ENCODE peak calls at places on chromosomes 5 and 9, in nine cellular contexts. M is upper lobe of right lung; C is CD8-positive, alpha-beta memory T cell; T is stomach; G is pancreas; S is ovary; H is PC-3; X is Panc1; Q is cardiac muscle cell. B is an unnamed sample. For H3K4me1, the result is how much of the 10 kb centered on the place peaks cover.

GRCh38 chr9:134134949-134135342 is 936 bp upstream of the WDR5 start:
- DNase-seq in Q (no peak), M (no peak), X (no peak), T (no peak), S (no peak), H (peak), C (no peak), G (no peak), B (no peak)

GRCh38 chr5:122062205-122062604 is 15.9 kb downstream of the LOX start:
- DNase-seq in M (no peak), H (no peak), X (no peak), C (no peak), Q (no peak), G (no peak), S (no peak), T (no peak), B (no peak)

GRCh38 chr5:53089481-53089976 is 20.0 kb downstream of the MOCS2 start:
- DNase-seq in H (peak), G (no peak), C (no peak), Q (peak), X (no peak), T (no peak), S (no peak), M (no peak), B (no peak)

GRCh38 chr5:25448646-25449045 is 803.9 kb upstream of the CDH10 start:
- DNase-seq in C (no peak), X (no peak), S (no peak), Q (no peak), G (no peak), T (no peak), M (no peak), H (no peak), B (no peak)

GRCh38 chr5:35442916-35443639 is 174.6 kb upstream of the SPEF2 start:
- DNase-seq in X (no peak), Q (no peak), M (no peak), G (no peak), C (no peak), H (no peak), T (no peak), S (no peak), B (no peak)

GRCh38 chr5:127400946-127401670 is 110.5 kb downstream of the MEGF10 start:
- DNase-seq in S (no peak), G (no peak), H (no peak), Q (no peak), T (no peak), M (no peak), C (no peak), X (no peak), B (no peak)

GRCh38 chr5:80957031-80957761 is 3.0 kb upstream of the RASGRF2 start:
- DNase-seq in S (no peak), T (no peak), Q (no peak), H (peak), C (no peak), M (no peak), X (no peak), G (no peak), B (no peak)

GRCh38 chr9:85884236-85884635 is 56.7 kb upstream of the NAA35 start:
- DNase-seq in C (no peak), S (no peak), G (no peak), T (no peak), M (no peak), H (no peak), Q (peak), X (no peak), B (no peak)

GRCh38 chr5:123474238-123474637 is 37.7 kb upstream of the CSNK1G3 start:
- DNase-seq in C (no peak), X (no peak), M (no peak), H (no peak), S (no peak), T (no peak), Q (no peak), G (no peak), B (no peak)

GRCh38 chr9:18256574-18256973 is 217.4 kb upstream of the ADAMTSL1 start:
- DNase-seq in Q (peak), X (no peak), S (no peak), M (no peak), T (no peak), C (no peak), G (no peak), H (no peak), B (no peak)

GRCh38 chr5:159660401-159660800 is 255.9 kb upstream of the ADRA1B start:
- DNase-seq in H (peak), T (no peak), S (no peak), C (no peak), X (no peak), M (no peak), Q (no peak), G (no peak), B (no peak)

GRCh38 chr9:129664664-129665007 is 811 bp upstream of the PRRX2 start:
- DNase-seq in Q (no peak), H (no peak), M (no peak), G (no peak), X (no peak), T (no peak), C (no peak), S (no peak), B (no peak)

GRCh38 chr5:134041570-134042411 is 37.0 kb upstream of the VDAC1 start:
- DNase-seq in X (no peak), Q (no peak), M (no peak), T (no peak), H (no peak), G (no peak), S (no peak), C (no peak), B (no peak)

GRCh38 chr5:155147222-155147621 is 133.7 kb downstream of the KIF4B start:
- DNase-seq in T (no peak), G (no peak), X (no peak), Q (peak), H (peak), S (no peak), C (no peak), M (no peak), B (no peak)

GRCh38 chr5:131285637-131286399 is 22.0 kb downstream of the CDC42SE2 start:
- DNase-seq in S (no peak), M (no peak), X (no peak), C (no peak), Q (no peak), T (no peak), H (no peak), G (no peak), B (no peak)

GRCh38 chr5:79474416-79475173 is 39.3 kb downstream of the HOMER1 start:
- DNase-seq in Q (no peak), G (no peak), C (no peak), T (no peak), S (no peak), X (no peak), H (no peak), M (no peak), B (no peak)

GRCh38 chr5:111227226-111227782 is 3.1 kb downstream of the CAMK4 start:
- DNase-seq in S (no peak), H (no peak), C (no peak), M (no peak), G (no peak), Q (no peak), X (no peak), T (no peak), B (no peak)
- H3K4me3 ChIP-seq in S (no peak), H (no peak), C (peak), M (no peak), G (no peak), Q (no peak), X (no peak), T (no peak), B (no peak)

DNA sequence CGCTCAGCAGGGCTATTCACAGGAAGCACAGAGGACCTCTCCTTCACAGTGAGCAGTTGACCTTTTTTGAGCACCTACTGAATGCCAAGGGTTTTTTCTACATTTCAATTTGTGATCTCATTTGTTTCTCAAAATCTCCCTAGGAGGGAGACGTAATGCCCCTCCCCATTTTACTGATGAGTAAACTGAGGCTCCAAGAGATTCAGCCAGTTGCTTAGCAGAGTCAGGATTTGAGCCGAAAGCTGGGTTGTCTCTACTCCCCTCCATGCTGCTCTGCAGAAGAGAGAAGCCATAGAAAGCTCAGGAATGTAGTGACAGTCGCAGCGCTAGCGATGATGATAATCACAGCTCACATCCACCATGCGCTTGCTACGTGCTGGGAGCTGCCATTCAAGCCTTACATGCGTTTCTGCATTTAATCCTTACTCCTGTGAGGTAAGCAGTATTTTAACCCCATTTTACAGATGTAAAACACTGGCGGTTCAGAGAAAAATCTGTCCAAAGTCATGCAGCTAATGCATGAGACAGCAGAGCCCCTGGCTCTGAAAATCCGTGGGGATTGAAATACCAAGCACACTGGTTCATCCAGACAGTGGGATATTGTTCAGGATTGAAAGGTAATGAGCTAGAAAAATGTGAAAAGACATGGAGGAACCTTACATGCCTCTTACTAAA is 33.8 kb downstream of the ERGIC1 start:
- DNase-seq in X (no peak), T (no peak), Q (no peak), M (no peak), S (no peak), H (no peak), G (no peak), C (no peak), B (no peak)
- H3K4me1 ChIP-seq in X (half or more), T (half or more), Q (under half), M (half or more), S (half or more), H (under half), G (under half), C (under half), B (under half)

GRCh38 chr9:81694541-81694940 is 5.2 kb upstream of the TLE1 start:
- DNase-seq in C (no peak), G (no peak), S (no peak), H (no peak), T (no peak), M (no peak), Q (no peak), X (no peak), B (no peak)
- H3K4me3 ChIP-seq in C (no peak), G (no peak), S (no peak), H (no peak), T (no peak), M (no peak), Q (no peak), X (no peak), B (no peak)

GRCh38 chr5:177495243-177496060 is 2.0 kb downstream of the PDLIM7 start:
- DNase-seq in T (peak), Q (peak), X (no peak), G (no peak), M (peak), C (no peak), H (peak), S (peak), B (no peak)
- H3K4me1 ChIP-seq in T (half or more), Q (under half), X (under half), G (under half), M (under half), C (under half), H (under half), S (under half), B (under half)

GRCh38 chr5:32027093-32027716 is 146.9 kb downstream of the GOLPH3 start:
- DNase-seq in X (no peak), M (no peak), Q (no peak), G (no peak), H (no peak), S (no peak), T (no peak), C (no peak), B (no peak)
- H3K4me3 ChIP-seq in X (no peak), M (no peak), Q (no peak), G (no peak), H (no peak), S (no peak), T (no peak), C (no peak), B (no peak)